ENCODE peak calls at places on chromosomes 7 and 10, in seven cellular contexts. One of them, this sample, is unnamed.
A peak's percentile ranks its signal among the peaks of the same experiment; 100 is the strongest.

GRCh38 chr10:103553743-103554487 is 60.4 kb downstream of the NEURL1 start:
- DNase-seq in lung microvascular endothelial cell: no peak
- DNase-seq in H7: no peak
- DNase-seq in stimulated activated CD4-positive, alpha-beta T cell treated with anti-CD3 and anti-CD28 coated beads, Interleukin-2, amount 100 ng/mL, for 48 hours: peak; percentile 33
- DNase-seq in head of caudate nucleus: no peak
- DNase-seq in choroid plexus epithelial cell: no peak
- DNase-seq in T-cell: no peak
- DNase-seq in this sample: peak; percentile 76

GRCh38 chr7:50953820-50954219 is 171.1 kb upstream of the GRB10 start:
- DNase-seq in head of caudate nucleus: no peak
- DNase-seq in H7: no peak
- DNase-seq in choroid plexus epithelial cell: peak; percentile 53
- DNase-seq in stimulated activated CD4-positive, alpha-beta T cell treated with anti-CD3 and anti-CD28 coated beads, Interleukin-2, amount 100 ng/mL, for 48 hours: no peak
- DNase-seq in lung microvascular endothelial cell: no peak
- DNase-seq in T-cell: no peak
- DNase-seq in this sample: no peak

GRCh38 chr10:57628592-57629284 is 639.0 kb downstream of the IPMK start:
- DNase-seq in T-cell: no peak
- DNase-seq in stimulated activated CD4-positive, alpha-beta T cell treated with anti-CD3 and anti-CD28 coated beads, Interleukin-2, amount 100 ng/mL, for 48 hours: no peak
- DNase-seq in choroid plexus epithelial cell: no peak
- DNase-seq in head of caudate nucleus: no peak
- DNase-seq in lung microvascular endothelial cell: no peak
- DNase-seq in H7: no peak
- DNase-seq in this sample: no peak

GRCh38 chr10:96570983-96571964 is 15.5 kb downstream of the TM9SF3 start:
- DNase-seq in H7: peak; percentile 56
- DNase-seq in stimulated activated CD4-positive, alpha-beta T cell treated with anti-CD3 and anti-CD28 coated beads, Interleukin-2, amount 100 ng/mL, for 48 hours: no peak
- DNase-seq in T-cell: no peak
- DNase-seq in choroid plexus epithelial cell: no peak
- DNase-seq in head of caudate nucleus: no peak
- DNase-seq in lung microvascular endothelial cell: no peak
- DNase-seq in this sample: no peak

GRCh38 chr10:97573021-97573420 is 442 bp downstream of the ANKRD2 start:
- DNase-seq in T-cell: no peak
- DNase-seq in H7: no peak
- DNase-seq in choroid plexus epithelial cell: peak; percentile 36
- DNase-seq in head of caudate nucleus: no peak
- DNase-seq in lung microvascular endothelial cell: no peak
- DNase-seq in stimulated activated CD4-positive, alpha-beta T cell treated with anti-CD3 and anti-CD28 coated beads, Interleukin-2, amount 100 ng/mL, for 48 hours: no peak
- DNase-seq in this sample: no peak

GRCh38 chr7:22604246-22604645 is 104.3 kb upstream of the STEAP1B start:
- DNase-seq in head of caudate nucleus: no peak
- DNase-seq in lung microvascular endothelial cell: no peak
- DNase-seq in T-cell: no peak
- DNase-seq in choroid plexus epithelial cell: no peak
- DNase-seq in H7: no peak
- DNase-seq in stimulated activated CD4-positive, alpha-beta T cell treated with anti-CD3 and anti-CD28 coated beads, Interleukin-2, amount 100 ng/mL, for 48 hours: no peak
- DNase-seq in this sample: no peak

GRCh38 chr7:26013551-26014083 is 138.4 kb upstream of the NFE2L3 start:
- DNase-seq in T-cell: no peak
- DNase-seq in choroid plexus epithelial cell: no peak
- DNase-seq in H7: no peak
- DNase-seq in stimulated activated CD4-positive, alpha-beta T cell treated with anti-CD3 and anti-CD28 coated beads, Interleukin-2, amount 100 ng/mL, for 48 hours: no peak
- DNase-seq in lung microvascular endothelial cell: no peak
- DNase-seq in head of caudate nucleus: no peak
- DNase-seq in this sample: no peak

GRCh38 chr10:22791655-22792054 is 77.3 kb upstream of the PIP4K2A start:
- DNase-seq in H7: no peak
- DNase-seq in T-cell: no peak
- DNase-seq in head of caudate nucleus: no peak
- DNase-seq in stimulated activated CD4-positive, alpha-beta T cell treated with anti-CD3 and anti-CD28 coated beads, Interleukin-2, amount 100 ng/mL, for 48 hours: no peak
- DNase-seq in lung microvascular endothelial cell: no peak
- DNase-seq in choroid plexus epithelial cell: peak; percentile 42
- DNase-seq in this sample: no peak

GRCh38 chr7:3464900-3465622 is 164.0 kb downstream of the SDK1 start:
- DNase-seq in H7: no peak
- DNase-seq in lung microvascular endothelial cell: no peak
- DNase-seq in stimulated activated CD4-positive, alpha-beta T cell treated with anti-CD3 and anti-CD28 coated beads, Interleukin-2, amount 100 ng/mL, for 48 hours: no peak
- DNase-seq in choroid plexus epithelial cell: no peak
- DNase-seq in head of caudate nucleus: no peak
- DNase-seq in T-cell: peak; percentile 50
- DNase-seq in this sample: no peak

GRCh38 chr10:29100505-29100904 is 188.4 kb upstream of the LYZL1 start:
- DNase-seq in stimulated activated CD4-positive, alpha-beta T cell treated with anti-CD3 and anti-CD28 coated beads, Interleukin-2, amount 100 ng/mL, for 48 hours: no peak
- DNase-seq in T-cell: no peak
- DNase-seq in H7: no peak
- DNase-seq in choroid plexus epithelial cell: no peak
- DNase-seq in head of caudate nucleus: no peak
- DNase-seq in lung microvascular endothelial cell: no peak
- DNase-seq in this sample: no peak

GRCh38 chr10:114359041-114359952 is 45.0 kb downstream of the AFAP1L2 start:
- DNase-seq in stimulated activated CD4-positive, alpha-beta T cell treated with anti-CD3 and anti-CD28 coated beads, Interleukin-2, amount 100 ng/mL, for 48 hours: no peak
- DNase-seq in choroid plexus epithelial cell: peak; percentile 93
- DNase-seq in head of caudate nucleus: no peak
- DNase-seq in lung microvascular endothelial cell: no peak
- DNase-seq in T-cell: no peak
- DNase-seq in H7: no peak
- DNase-seq in this sample: no peak

GRCh38 chr10:13162013-13162364 is 631 bp downstream of the MCM10 start:
- DNase-seq in choroid plexus epithelial cell: no peak
- DNase-seq in T-cell: no peak
- DNase-seq in lung microvascular endothelial cell: no peak
- DNase-seq in stimulated activated CD4-positive, alpha-beta T cell treated with anti-CD3 and anti-CD28 coated beads, Interleukin-2, amount 100 ng/mL, for 48 hours: no peak
- DNase-seq in head of caudate nucleus: no peak
- DNase-seq in H7: peak; percentile 56
- DNase-seq in this sample: no peak

GRCh38 chr7:157043745-157044144 is 33.3 kb upstream of the MNX1 start:
- DNase-seq in T-cell: no peak
- DNase-seq in choroid plexus epithelial cell: peak; percentile 47
- DNase-seq in H7: no peak
- DNase-seq in head of caudate nucleus: no peak
- DNase-seq in stimulated activated CD4-positive, alpha-beta T cell treated with anti-CD3 and anti-CD28 coated beads, Interleukin-2, amount 100 ng/mL, for 48 hours: no peak
- DNase-seq in lung microvascular endothelial cell: no peak
- DNase-seq in this sample: no peak

GRCh38 chr7:120554960-120555571 is 282.1 kb downstream of the KCND2 start:
- DNase-seq in T-cell: no peak
- DNase-seq in head of caudate nucleus: no peak
- DNase-seq in stimulated activated CD4-positive, alpha-beta T cell treated with anti-CD3 and anti-CD28 coated beads, Interleukin-2, amount 100 ng/mL, for 48 hours: no peak
- DNase-seq in lung microvascular endothelial cell: peak; percentile 78
- DNase-seq in H7: peak; percentile 48
- DNase-seq in choroid plexus epithelial cell: peak; percentile 80
- DNase-seq in this sample: no peak

GRCh38 chr7:2936891-2937580 is 92.9 kb upstream of the GNA12 start:
- DNase-seq in lung microvascular endothelial cell: no peak
- DNase-seq in choroid plexus epithelial cell: no peak
- DNase-seq in T-cell: no peak
- DNase-seq in stimulated activated CD4-positive, alpha-beta T cell treated with anti-CD3 and anti-CD28 coated beads, Interleukin-2, amount 100 ng/mL, for 48 hours: no peak
- DNase-seq in H7: peak; percentile 42
- DNase-seq in head of caudate nucleus: no peak
- DNase-seq in this sample: peak; percentile 56

GRCh38 chr7:110522751-110523200 is 568.2 kb upstream of the LRRN3 start:
- DNase-seq in T-cell: no peak
- DNase-seq in choroid plexus epithelial cell: peak; percentile 40
- DNase-seq in stimulated activated CD4-positive, alpha-beta T cell treated with anti-CD3 and anti-CD28 coated beads, Interleukin-2, amount 100 ng/mL, for 48 hours: no peak
- DNase-seq in H7: no peak
- DNase-seq in head of caudate nucleus: no peak
- DNase-seq in lung microvascular endothelial cell: no peak
- DNase-seq in this sample: no peak

GRCh38 chr10:51005551-51005950 is 68.7 kb upstream of the PRKG1 start:
- DNase-seq in lung microvascular endothelial cell: no peak
- DNase-seq in choroid plexus epithelial cell: no peak
- DNase-seq in H7: no peak
- DNase-seq in T-cell: no peak
- DNase-seq in head of caudate nucleus: no peak
- DNase-seq in stimulated activated CD4-positive, alpha-beta T cell treated with anti-CD3 and anti-CD28 coated beads, Interleukin-2, amount 100 ng/mL, for 48 hours: no peak
- DNase-seq in this sample: no peak

GRCh38 chr10:99859585-99859984 is 77.1 kb downstream of the ABCC2 start:
- DNase-seq in lung microvascular endothelial cell: peak; percentile 68
- DNase-seq in stimulated activated CD4-positive, alpha-beta T cell treated with anti-CD3 and anti-CD28 coated beads, Interleukin-2, amount 100 ng/mL, for 48 hours: no peak
- DNase-seq in T-cell: no peak
- DNase-seq in choroid plexus epithelial cell: peak; percentile 45
- DNase-seq in head of caudate nucleus: no peak
- DNase-seq in H7: no peak
- DNase-seq in this sample: no peak

GRCh38 chr7:142785841-142786250 is 15.1 kb downstream of the PRSS2 start:
- DNase-seq in H7: no peak
- DNase-seq in choroid plexus epithelial cell: no peak
- DNase-seq in head of caudate nucleus: no peak
- DNase-seq in stimulated activated CD4-positive, alpha-beta T cell treated with anti-CD3 and anti-CD28 coated beads, Interleukin-2, amount 100 ng/mL, for 48 hours: no peak
- DNase-seq in lung microvascular endothelial cell: no peak
- DNase-seq in T-cell: peak; percentile 79
- DNase-seq in this sample: peak; percentile 90

GRCh38 chr7:90582164-90582563 is 14.0 kb upstream of the CDK14 start:
- DNase-seq in H7: no peak
- DNase-seq in choroid plexus epithelial cell: no peak
- DNase-seq in head of caudate nucleus: no peak
- DNase-seq in lung microvascular endothelial cell: peak; percentile 26
- DNase-seq in stimulated activated CD4-positive, alpha-beta T cell treated with anti-CD3 and anti-CD28 coated beads, Interleukin-2, amount 100 ng/mL, for 48 hours: no peak
- DNase-seq in T-cell: no peak
- DNase-seq in this sample: no peak

GRCh38 chr7:74606101-74606908 is 51.2 kb upstream of the GTF2I start:
- DNase-seq in choroid plexus epithelial cell: no peak
- DNase-seq in stimulated activated CD4-positive, alpha-beta T cell treated with anti-CD3 and anti-CD28 coated beads, Interleukin-2, amount 100 ng/mL, for 48 hours: peak; percentile 36
- DNase-seq in T-cell: peak; percentile 14
- DNase-seq in H7: peak; percentile 91
- DNase-seq in lung microvascular endothelial cell: peak; percentile 41
- DNase-seq in head of caudate nucleus: peak; percentile 33
- DNase-seq in this sample: peak; percentile 81

This sample was measured in activated effector memory CD4-positive, alpha-beta T cell treated with anti-CD3 and anti-CD28 coated beads, Interleukin-2, amount 50 U/mL, for 16 hours.